ENCODE peak calls at places on chromosomes 2 and 18, in five cellular contexts. P is pancreas, T is A549, C is cardiac fibroblast, Y is WTC11. F is an unnamed sample.

GRCh38 chr2:144350151-144350802 is 169.6 kb downstream of the ZEB2 start:
- DNase-seq in T (no peak), Y (no peak), C (peak; percentile 83), P (no peak), F (peak; percentile 18)

GRCh38 chr2:132911726-132912724 is 242.0 kb upstream of the LYPD1 start:
- DNase-seq in P (no peak), Y (peak; percentile 38), C (peak; percentile 3), T (no peak), F (peak; percentile 58)

GRCh38 chr2:223079925-223080324 is 27.9 kb downstream of the KCNE4 start:
- DNase-seq in P (no peak), T (no peak), C (no peak), Y (no peak), F (no peak)

GRCh38 chr2:240791211-240791800 is 28.7 kb downstream of the KIF1A start:
- DNase-seq in C (no peak), P (no peak), T (no peak), Y (no peak), F (no peak)

GRCh38 chr2:147351789-147352188 is 493.0 kb upstream of the ACVR2A start:
- DNase-seq in Y (no peak), C (no peak), T (no peak), P (peak; percentile 7), F (no peak)

GRCh38 chr2:216648105-216648504 is 14.9 kb downstream of the IGFBP2 start:
- DNase-seq in P (no peak), C (peak; percentile 54), T (no peak), Y (no peak), F (peak; percentile 35)

GRCh38 chr2:8682719-8683667 is 1.1 kb downstream of the ID2 start:
- DNase-seq in P (no peak), Y (no peak), C (peak; percentile 39), T (no peak), F (peak; percentile 50)

GRCh38 chr18:44686156-44686555 is 5.5 kb downstream of the SETBP1 start:
- DNase-seq in T (no peak), C (no peak), P (no peak), Y (no peak), F (no peak)

GRCh38 chr2:236179653-236180500 is 11.7 kb upstream of the GBX2 start:
- DNase-seq in T (peak; percentile 36), C (peak; percentile 53), Y (peak; percentile 25), P (no peak), F (peak; percentile 83)

GRCh38 chr2:102082591-102083586 is 59.7 kb upstream of the IL1R1 start:
- DNase-seq in T (no peak), P (no peak), C (peak; percentile 95), Y (no peak), F (peak; percentile 90)

GRCh38 chr2:11480406-11480805 is 14.4 kb upstream of the E2F6 start:
- DNase-seq in C (no peak), P (no peak), Y (no peak), T (no peak), F (peak; percentile 29)

GRCh38 chr2:42754021-42754775 is 9.7 kb downstream of the OXER1 start:
- DNase-seq in Y (no peak), C (no peak), P (peak; percentile 72), T (no peak), F (no peak)

GRCh38 chr18:36809590-36810381 is 19.0 kb downstream of the TPGS2 start:
- DNase-seq in P (peak; percentile 7), T (peak; percentile 61), Y (peak; percentile 17), C (peak; percentile 76), F (peak; percentile 65)

GRCh38 chr2:113795405-113795920 is 39.0 kb upstream of the SLC35F5 start:
- DNase-seq in P (no peak), C (no peak), Y (no peak), T (no peak), F (no peak)

GRCh38 chr2:54665436-54665856 is 58.0 kb upstream of the EML6 start:
- DNase-seq in T (no peak), C (peak; percentile 90), P (no peak), Y (peak; percentile 65), F (peak; percentile 27)

GRCh38 chr2:213015387-213016165 is 135.8 kb downstream of the IKZF2 start:
- DNase-seq in P (no peak), T (no peak), C (no peak), Y (no peak), F (no peak)

GRCh38 chr18:23585007-23585871 is 1.1 kb downstream of the NPC1 start:
- DNase-seq in Y (no peak), C (peak; percentile 56), P (no peak), T (no peak), F (no peak)

GRCh38 chr18:59231157-59231556 is 11.2 kb downstream of the GRP start:
- DNase-seq in P (no peak), C (no peak), Y (no peak), T (no peak), F (no peak)

GRCh38 chr2:3102081-3102914 is 275.3 kb downstream of the EIPR1 start:
- DNase-seq in P (no peak), C (no peak), Y (no peak), T (no peak), F (no peak)

GRCh38 chr2:126635281-126635680 is 20.7 kb upstream of the GYPC start:
- DNase-seq in C (peak; percentile 96), Y (no peak), T (no peak), P (no peak), F (peak; percentile 41)

GRCh38 chr18:54392621-54393023 is 34.9 kb downstream of the C18orf54 start:
- DNase-seq in Y (no peak), C (peak; percentile 81), T (peak; percentile 11), P (no peak), F (peak; percentile 54)

GRCh38 chr2:152176113-152176714 is 651 bp upstream of the STAM2 start:
- DNase-seq in Y (no peak), C (peak; percentile 46), T (peak; percentile 25), P (no peak), F (no peak)

GRCh38 chr2:74583504-74583903 is 29.0 kb downstream of the DOK1 start:
- DNase-seq in T (peak; percentile 15), P (no peak), Y (no peak), C (peak; percentile 82), F (peak; percentile 75)

GRCh38 chr18:34901299-34901698 is 139.9 kb upstream of the MAPRE2 start:
- DNase-seq in Y (no peak), T (no peak), C (peak; percentile 35), P (no peak), F (peak; percentile 43)
- TF ChIP-seq CTCF in Y (no peak), T (no peak), C (no peak), P (no peak), F (no peak)

GRCh38 chr2:28958689-28959088 is 22.4 kb upstream of the TOGARAM2 start:
- DNase-seq in P (peak; percentile 18), C (peak; percentile 86), Y (peak; percentile 58), T (peak; percentile 83), F (peak; percentile 78)

GRCh38 chr2:28956415-28956826 is 24.7 kb upstream of the TOGARAM2 start:
- DNase-seq in Y (peak; percentile 69), C (peak; percentile 49), P (no peak), T (no peak), F (peak; percentile 36)

GRCh38 chr2:28952806-28953190 is 28.3 kb upstream of the TOGARAM2 start:
- DNase-seq in Y (no peak), T (no peak), P (no peak), C (no peak), F (no peak)

GRCh38 chr2:28956890-28957289 is 24.2 kb upstream of the TOGARAM2 start:
- DNase-seq in P (no peak), Y (peak; percentile 33), T (no peak), C (peak; percentile 49), F (peak; percentile 26)

DNA sequence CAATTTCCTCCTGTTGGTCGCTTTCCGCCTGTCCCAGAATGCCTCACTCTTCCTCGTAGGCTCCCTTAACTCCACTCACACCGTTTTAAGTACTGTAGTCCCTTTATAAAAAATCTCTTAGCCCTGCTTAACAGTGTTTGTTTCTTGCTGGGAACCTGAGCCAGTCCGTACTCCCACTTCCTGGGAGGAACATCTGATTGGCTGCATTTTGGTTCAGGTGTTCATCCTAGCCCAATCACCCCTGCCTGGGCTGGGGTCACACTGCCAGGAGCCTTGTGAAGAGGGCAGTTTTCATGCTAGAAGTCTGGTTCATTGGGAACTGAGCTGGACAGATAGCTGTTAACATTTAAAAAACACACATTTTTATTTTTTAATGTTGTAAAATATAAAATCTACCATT is 25.6 kb upstream of the TOGARAM2 start:
- DNase-seq in C (no peak), P (no peak), Y (no peak), T (no peak), F (no peak)
- TF ChIP-seq CTCF in C (no peak), P (no peak), Y (no peak), T (no peak), F (no peak)

DNA sequence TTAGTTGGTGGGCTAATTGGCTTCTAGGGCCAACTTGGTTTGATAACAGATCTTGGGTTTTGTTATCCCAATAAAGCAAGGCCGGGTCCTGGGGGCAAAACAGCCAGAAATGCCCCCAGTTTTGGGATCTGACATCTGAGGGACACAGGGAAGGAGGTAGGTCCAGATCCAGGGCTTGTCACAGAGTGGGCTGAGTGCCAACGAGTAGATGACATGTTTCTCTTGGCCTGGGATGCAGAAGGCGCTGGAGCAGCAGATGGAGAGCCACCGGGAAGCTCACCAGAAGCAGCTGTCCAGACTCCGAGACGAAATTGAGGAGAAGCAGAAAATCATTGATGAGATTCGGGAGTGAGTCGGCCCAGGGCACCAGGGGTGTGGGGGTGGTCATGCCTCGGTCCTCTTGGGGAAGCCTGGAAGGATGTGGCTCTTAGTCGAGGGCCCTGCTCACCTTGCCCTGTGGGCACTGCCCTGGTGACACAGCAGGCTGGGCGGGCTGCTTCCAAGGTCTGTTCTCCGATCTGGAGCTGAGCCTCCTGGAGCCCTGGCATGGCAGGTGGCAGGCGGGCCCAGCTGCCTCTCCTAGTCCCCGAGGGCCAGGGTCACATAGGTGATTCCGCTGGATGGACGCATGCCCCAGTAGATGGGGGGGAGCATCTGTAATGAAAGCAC is 40.2 kb upstream of the LYPD6B start:
- DNase-seq in P (no peak), C (no peak), Y (no peak), T (no peak), F (no peak)
- TF ChIP-seq CTCF in P (no peak), C (no peak), Y (no peak), T (no peak), F (no peak)

GRCh38 chr2:121006783-121007489 is 271.3 kb downstream of the GLI2 start:
- DNase-seq in P (no peak), T (no peak), C (no peak), Y (no peak), F (no peak)

GRCh38 chr2:121007490-121007853 is 271.8 kb downstream of the GLI2 start:
- DNase-seq in P (no peak), T (no peak), Y (no peak), C (no peak), F (no peak)

GRCh38 chr2:121010998-121011397 is 274.0 kb downstream of the TFCP2L1 start:
- DNase-seq in P (no peak), T (no peak), Y (no peak), C (no peak), F (no peak)

GRCh38 chr2:121005512-121005911 is 269.8 kb downstream of the GLI2 start:
- DNase-seq in P (no peak), T (no peak), Y (no peak), C (no peak), F (no peak)

GRCh38 chr2:121008978-121009377 is 273.3 kb downstream of the GLI2 start:
- DNase-seq in C (peak; percentile 10), P (no peak), T (no peak), Y (peak; percentile 72), F (peak; percentile 5)
- TF ChIP-seq CTCF in C (peak; percentile 40), P (no peak), T (peak; percentile 19), Y (no peak), F (peak; percentile 37)

F was measured in fibroblast of lung.